ENCODE peak calls at places on chromosomes 4 and X, in eight cellular contexts. One of them, this sample, is unnamed. For H3K27me3, the result is how much of the 10 kb centered on the place peaks cover.

GRCh38 chrX:15321447-15321846 is 6.0 kb upstream of the ASB11 start:
- DNase-seq in neuronal stem cell: no peak
- DNase-seq in IMR-90: no peak
- DNase-seq in stomach: no peak
- DNase-seq in uterus: no peak
- DNase-seq in upper lobe of right lung: no peak
- DNase-seq in heart right ventricle: no peak
- DNase-seq in right cardiac atrium: no peak
- DNase-seq in this sample: no peak

GRCh38 chrX:13828392-13828791 is 11.5 kb upstream of the GPM6B start:
- DNase-seq in neuronal stem cell: no peak
- DNase-seq in IMR-90: no peak
- DNase-seq in stomach: no peak
- DNase-seq in uterus: no peak
- DNase-seq in upper lobe of right lung: no peak
- DNase-seq in heart right ventricle: no peak
- DNase-seq in right cardiac atrium: no peak
- DNase-seq in this sample: no peak

GRCh38 chr4:7960790-7961655 is 21.4 kb upstream of the AFAP1 start:
- DNase-seq in neuronal stem cell: no peak
- DNase-seq in IMR-90: peak
- DNase-seq in stomach: no peak
- DNase-seq in uterus: peak
- DNase-seq in upper lobe of right lung: no peak
- DNase-seq in heart right ventricle: no peak
- DNase-seq in right cardiac atrium: no peak
- DNase-seq in this sample: no peak

GRCh38 chrX:47191331-47191730 is 2.3 kb upstream of the UBA1 start:
- DNase-seq in neuronal stem cell: no peak
- DNase-seq in IMR-90: no peak
- DNase-seq in stomach: peak
- DNase-seq in uterus: no peak
- DNase-seq in upper lobe of right lung: no peak
- DNase-seq in heart right ventricle: no peak
- DNase-seq in right cardiac atrium: no peak
- DNase-seq in this sample: peak

GRCh38 chr4:154471924-154472323 is 19.7 kb downstream of the DCHS2 start:
- DNase-seq in neuronal stem cell: no peak
- DNase-seq in IMR-90: no peak
- DNase-seq in stomach: no peak
- DNase-seq in uterus: no peak
- DNase-seq in upper lobe of right lung: no peak
- DNase-seq in heart right ventricle: no peak
- DNase-seq in right cardiac atrium: no peak
- DNase-seq in this sample: no peak

GRCh38 chr4:5921074-5921473 is 28.2 kb upstream of the CRMP1 start:
- DNase-seq in neuronal stem cell: no peak
- DNase-seq in IMR-90: no peak
- DNase-seq in stomach: no peak
- DNase-seq in uterus: no peak
- DNase-seq in upper lobe of right lung: no peak
- DNase-seq in heart right ventricle: no peak
- DNase-seq in right cardiac atrium: no peak
- DNase-seq in this sample: no peak

GRCh38 chr4:24226667-24227066 is 336.8 kb upstream of the PPARGC1A start:
- DNase-seq in neuronal stem cell: no peak
- DNase-seq in IMR-90: peak
- DNase-seq in stomach: no peak
- DNase-seq in uterus: no peak
- DNase-seq in upper lobe of right lung: no peak
- DNase-seq in heart right ventricle: no peak
- DNase-seq in right cardiac atrium: no peak
- DNase-seq in this sample: no peak

GRCh38 chr4:36325499-36325898 is 44.1 kb downstream of the DTHD1 start:
- DNase-seq in neuronal stem cell: no peak
- DNase-seq in IMR-90: no peak
- DNase-seq in stomach: no peak
- DNase-seq in uterus: no peak
- DNase-seq in upper lobe of right lung: no peak
- DNase-seq in heart right ventricle: no peak
- DNase-seq in right cardiac atrium: no peak
- DNase-seq in this sample: peak

GRCh38 chr4:38188631-38189101 is 228.5 kb downstream of the PTTG2 start:
- DNase-seq in neuronal stem cell: no peak
- DNase-seq in IMR-90: no peak
- DNase-seq in stomach: peak
- DNase-seq in uterus: no peak
- DNase-seq in upper lobe of right lung: no peak
- DNase-seq in heart right ventricle: no peak
- DNase-seq in right cardiac atrium: no peak
- DNase-seq in this sample: no peak

GRCh38 chr4:56286763-56287162 is 100.5 kb downstream of the AASDH start:
- DNase-seq in neuronal stem cell: no peak
- DNase-seq in IMR-90: no peak
- DNase-seq in stomach: no peak
- DNase-seq in uterus: no peak
- DNase-seq in upper lobe of right lung: no peak
- DNase-seq in heart right ventricle: no peak
- DNase-seq in right cardiac atrium: no peak
- DNase-seq in this sample: no peak

GRCh38 chr4:177008071-177008835 is 215.5 kb upstream of the VEGFC start:
- DNase-seq in neuronal stem cell: no peak
- DNase-seq in IMR-90: peak
- DNase-seq in stomach: no peak
- DNase-seq in uterus: no peak
- DNase-seq in upper lobe of right lung: no peak
- DNase-seq in heart right ventricle: no peak
- DNase-seq in right cardiac atrium: no peak
- DNase-seq in this sample: no peak

GRCh38 chr4:71713611-71714203 is 70.2 kb downstream of the GC start:
- DNase-seq in neuronal stem cell: no peak
- DNase-seq in IMR-90: peak
- DNase-seq in stomach: no peak
- DNase-seq in uterus: no peak
- DNase-seq in upper lobe of right lung: no peak
- DNase-seq in heart right ventricle: peak
- DNase-seq in right cardiac atrium: no peak
- DNase-seq in this sample: no peak

GRCh38 chrX:38514014-38514854 is 47.1 kb upstream of the TSPAN7 start:
- DNase-seq in neuronal stem cell: no peak
- DNase-seq in IMR-90: no peak
- DNase-seq in stomach: no peak
- DNase-seq in uterus: no peak
- DNase-seq in upper lobe of right lung: no peak
- DNase-seq in heart right ventricle: no peak
- DNase-seq in right cardiac atrium: no peak
- DNase-seq in this sample: no peak

GRCh38 chr4:891747-892146 is 40.4 kb downstream of the GAK start:
- DNase-seq in neuronal stem cell: no peak
- DNase-seq in IMR-90: no peak
- DNase-seq in stomach: no peak
- DNase-seq in uterus: no peak
- DNase-seq in upper lobe of right lung: no peak
- DNase-seq in heart right ventricle: no peak
- DNase-seq in right cardiac atrium: no peak
- DNase-seq in this sample: no peak

GRCh38 chr4:5874811-5875465 is 17.9 kb downstream of the CRMP1 start:
- DNase-seq in neuronal stem cell: no peak
- DNase-seq in IMR-90: peak
- DNase-seq in stomach: no peak
- DNase-seq in uterus: peak
- DNase-seq in upper lobe of right lung: no peak
- DNase-seq in heart right ventricle: no peak
- DNase-seq in right cardiac atrium: no peak
- DNase-seq in this sample: no peak

GRCh38 chrX:149161438-149162088 is 343.5 kb downstream of the IDS start:
- DNase-seq in neuronal stem cell: no peak
- DNase-seq in IMR-90: no peak
- DNase-seq in stomach: no peak
- DNase-seq in uterus: no peak
- DNase-seq in upper lobe of right lung: no peak
- DNase-seq in heart right ventricle: no peak
- DNase-seq in right cardiac atrium: no peak
- DNase-seq in this sample: no peak

GRCh38 chrX:20361081-20361889 is 94.6 kb upstream of the RPS6KA3 start:
- DNase-seq in neuronal stem cell: no peak
- DNase-seq in IMR-90: peak
- DNase-seq in stomach: no peak
- DNase-seq in uterus: no peak
- DNase-seq in upper lobe of right lung: no peak
- DNase-seq in heart right ventricle: no peak
- DNase-seq in right cardiac atrium: peak
- DNase-seq in this sample: no peak

GRCh38 chr4:85798011-85798770 is 323.2 kb downstream of the ARHGAP24 start:
- DNase-seq in neuronal stem cell: no peak
- DNase-seq in IMR-90: no peak
- DNase-seq in stomach: no peak
- DNase-seq in uterus: no peak
- DNase-seq in upper lobe of right lung: no peak
- DNase-seq in heart right ventricle: no peak
- DNase-seq in right cardiac atrium: no peak
- DNase-seq in this sample: no peak

GRCh38 chrX:112846114-112846513 is 5.5 kb upstream of the AMOT start:
- DNase-seq in neuronal stem cell: no peak
- DNase-seq in IMR-90: peak
- DNase-seq in stomach: no peak
- DNase-seq in uterus: no peak
- DNase-seq in upper lobe of right lung: no peak
- DNase-seq in heart right ventricle: peak
- DNase-seq in right cardiac atrium: no peak
- DNase-seq in this sample: no peak

GRCh38 chr4:182093431-182093831 is 149.8 kb upstream of the TENM3 start:
- DNase-seq in neuronal stem cell: no peak
- DNase-seq in IMR-90: no peak
- DNase-seq in stomach: no peak
- DNase-seq in uterus: no peak
- DNase-seq in upper lobe of right lung: no peak
- DNase-seq in heart right ventricle: no peak
- DNase-seq in right cardiac atrium: no peak
- DNase-seq in this sample: no peak

GRCh38 chrX:119155416-119156035 is 27.9 kb upstream of the KIAA1210 start:
- DNase-seq in neuronal stem cell: no peak
- DNase-seq in IMR-90: peak
- DNase-seq in stomach: no peak
- DNase-seq in uterus: peak
- DNase-seq in upper lobe of right lung: no peak
- DNase-seq in heart right ventricle: no peak
- DNase-seq in right cardiac atrium: no peak
- DNase-seq in this sample: no peak

GRCh38 chrX:134636859-134637258 is 21.4 kb downstream of the PLAC1 start:
- DNase-seq in neuronal stem cell: no peak
- DNase-seq in IMR-90: peak
- DNase-seq in stomach: no peak
- DNase-seq in uterus: no peak
- DNase-seq in upper lobe of right lung: no peak
- DNase-seq in heart right ventricle: no peak
- DNase-seq in right cardiac atrium: no peak
- DNase-seq in this sample: no peak

GRCh38 chr4:101328063-101328602 is 19.2 kb downstream of the PPP3CA start:
- DNase-seq in neuronal stem cell: no peak
- DNase-seq in IMR-90: no peak
- DNase-seq in stomach: no peak
- DNase-seq in uterus: no peak
- DNase-seq in upper lobe of right lung: no peak
- DNase-seq in heart right ventricle: no peak
- DNase-seq in right cardiac atrium: no peak
- DNase-seq in this sample: no peak
- H3K27ac ChIP-seq in neuronal stem cell: no peak
- H3K27ac ChIP-seq in IMR-90: no peak
- H3K27ac ChIP-seq in stomach: no peak
- H3K27ac ChIP-seq in uterus: no peak
- H3K27ac ChIP-seq in upper lobe of right lung: no peak
- H3K27ac ChIP-seq in heart right ventricle: no peak
- H3K27ac ChIP-seq in right cardiac atrium: no peak
- H3K27ac ChIP-seq in this sample: peak

DNA sequence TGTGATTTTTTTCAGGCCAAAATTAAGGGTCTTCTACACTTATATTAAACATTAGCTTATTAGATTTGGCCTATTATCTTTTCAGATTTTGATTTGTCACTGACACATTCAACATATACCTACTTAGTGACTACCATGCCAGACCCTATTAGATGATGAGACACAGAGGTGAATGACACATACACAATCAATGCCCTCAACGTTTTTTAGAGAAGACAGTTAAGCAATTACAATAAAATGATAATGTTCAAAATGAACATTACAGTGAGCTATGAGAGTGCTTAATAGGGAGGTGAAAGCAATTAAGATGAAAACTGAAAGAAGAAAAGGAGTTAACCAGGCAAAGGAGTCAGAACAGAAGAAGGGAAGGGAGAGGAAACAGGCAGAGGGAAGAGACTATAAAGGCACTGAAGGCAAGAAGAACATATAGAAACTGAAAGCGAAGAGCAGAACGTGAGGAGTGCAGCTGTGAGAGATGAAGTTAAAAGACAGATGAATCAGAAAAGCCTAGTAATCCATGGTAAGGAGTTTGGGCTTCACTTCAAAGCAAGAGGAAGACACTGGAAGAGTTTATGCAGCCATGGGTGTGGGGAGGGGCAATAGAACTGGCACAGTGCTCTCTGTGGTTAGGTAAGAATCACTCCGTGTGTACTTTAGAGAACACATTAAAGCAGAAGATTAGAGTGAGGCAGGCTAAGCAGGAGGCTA is 119.0 kb downstream of the REELD1 start:
- DNase-seq in neuronal stem cell: no peak
- DNase-seq in IMR-90: peak
- DNase-seq in stomach: no peak
- DNase-seq in uterus: no peak
- DNase-seq in upper lobe of right lung: no peak
- DNase-seq in heart right ventricle: no peak
- DNase-seq in right cardiac atrium: no peak
- DNase-seq in this sample: no peak
- H3K4me3 ChIP-seq in neuronal stem cell: no peak
- H3K4me3 ChIP-seq in IMR-90: peak
- H3K4me3 ChIP-seq in stomach: no peak
- H3K4me3 ChIP-seq in uterus: no peak
- H3K4me3 ChIP-seq in upper lobe of right lung: no peak
- H3K4me3 ChIP-seq in heart right ventricle: no peak
- H3K4me3 ChIP-seq in right cardiac atrium: no peak
- H3K4me3 ChIP-seq in this sample: no peak

GRCh38 chr4:144645621-144646522 is at the start of gene HHIP:
- DNase-seq in neuronal stem cell: no peak
- DNase-seq in IMR-90: peak
- DNase-seq in stomach: peak
- DNase-seq in uterus: peak
- DNase-seq in upper lobe of right lung: peak
- DNase-seq in heart right ventricle: no peak
- DNase-seq in right cardiac atrium: peak
- DNase-seq in this sample: no peak
- H3K27me3 ChIP-seq in neuronal stem cell: under half
- H3K27me3 ChIP-seq in IMR-90: under half
- H3K27me3 ChIP-seq in stomach: under half
- H3K27me3 ChIP-seq in uterus: under half
- H3K27me3 ChIP-seq in upper lobe of right lung: under half
- H3K27me3 ChIP-seq in heart right ventricle: half or more
- H3K27me3 ChIP-seq in right cardiac atrium: under half
- H3K27me3 ChIP-seq in this sample: under half

DNA sequence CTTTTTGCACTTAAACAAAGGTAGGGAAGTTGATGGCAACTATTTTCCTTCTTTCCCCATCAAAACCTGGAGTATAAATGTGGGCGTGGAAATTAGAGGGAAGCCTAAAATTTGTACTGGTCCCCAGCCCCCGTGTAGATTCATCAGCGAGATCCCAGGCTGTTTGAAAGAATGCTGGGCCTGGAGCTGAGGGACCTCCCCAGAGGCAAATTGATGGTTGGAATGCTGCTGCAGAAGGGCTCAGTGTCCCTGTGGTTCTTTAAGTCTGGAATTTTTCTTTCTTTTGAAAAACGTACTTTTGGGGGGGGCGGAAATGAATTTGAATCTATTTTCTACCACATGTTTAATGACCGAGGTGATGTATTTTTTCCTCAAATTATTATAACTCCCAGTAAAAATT is 197.2 kb downstream of the CBR4 start:
- DNase-seq in neuronal stem cell: no peak
- DNase-seq in IMR-90: no peak
- DNase-seq in stomach: no peak
- DNase-seq in uterus: no peak
- DNase-seq in upper lobe of right lung: no peak
- DNase-seq in heart right ventricle: no peak
- DNase-seq in right cardiac atrium: no peak
- DNase-seq in this sample: no peak
- H3K27ac ChIP-seq in neuronal stem cell: peak
- H3K27ac ChIP-seq in IMR-90: peak
- H3K27ac ChIP-seq in stomach: peak
- H3K27ac ChIP-seq in uterus: peak
- H3K27ac ChIP-seq in upper lobe of right lung: no peak
- H3K27ac ChIP-seq in heart right ventricle: no peak
- H3K27ac ChIP-seq in right cardiac atrium: peak
- H3K27ac ChIP-seq in this sample: no peak